ENCODE peak calls at places on chromosome 3, in six cellular contexts. One of them, this sample, is unnamed.

GRCh38 chr3:124621498-124621897 is 108.8 kb upstream of the UMPS start:
- DNase-seq in amniotic stem cell: no peak
- DNase-seq in activated CD4-positive, alpha-beta T cell treated with anti-CD3 and anti-CD28 coated beads for 4 hours: no peak
- DNase-seq in activated T-cell treated with anti-CD3 and anti-CD28 coated beads for 1 hour: no peak
- DNase-seq in endothelial cell: peak
- DNase-seq in fibroblast of mammary gland: no peak
- DNase-seq in this sample: no peak

GRCh38 chr3:64084640-64085039 is 61.3 kb upstream of the PSMD6 start:
- DNase-seq in amniotic stem cell: no peak
- DNase-seq in activated CD4-positive, alpha-beta T cell treated with anti-CD3 and anti-CD28 coated beads for 4 hours: no peak
- DNase-seq in activated T-cell treated with anti-CD3 and anti-CD28 coated beads for 1 hour: no peak
- DNase-seq in endothelial cell: no peak
- DNase-seq in fibroblast of mammary gland: peak
- DNase-seq in this sample: no peak

GRCh38 chr3:83500422-83500821 is 1458.4 kb upstream of the CADM2 start:
- DNase-seq in amniotic stem cell: no peak
- DNase-seq in activated CD4-positive, alpha-beta T cell treated with anti-CD3 and anti-CD28 coated beads for 4 hours: no peak
- DNase-seq in activated T-cell treated with anti-CD3 and anti-CD28 coated beads for 1 hour: no peak
- DNase-seq in endothelial cell: no peak
- DNase-seq in fibroblast of mammary gland: no peak
- DNase-seq in this sample: no peak

GRCh38 chr3:98343647-98344507 is 9.8 kb upstream of the OR5K4 start:
- DNase-seq in amniotic stem cell: no peak
- DNase-seq in activated CD4-positive, alpha-beta T cell treated with anti-CD3 and anti-CD28 coated beads for 4 hours: peak
- DNase-seq in activated T-cell treated with anti-CD3 and anti-CD28 coated beads for 1 hour: no peak
- DNase-seq in endothelial cell: peak
- DNase-seq in fibroblast of mammary gland: peak
- DNase-seq in this sample: no peak

GRCh38 chr3:186200746-186201145 is 91.9 kb upstream of the ETV5 start:
- DNase-seq in amniotic stem cell: no peak
- DNase-seq in activated CD4-positive, alpha-beta T cell treated with anti-CD3 and anti-CD28 coated beads for 4 hours: no peak
- DNase-seq in activated T-cell treated with anti-CD3 and anti-CD28 coated beads for 1 hour: no peak
- DNase-seq in endothelial cell: no peak
- DNase-seq in fibroblast of mammary gland: no peak
- DNase-seq in this sample: no peak

GRCh38 chr3:16547958-16548357 is 34.5 kb upstream of the RFTN1 start:
- DNase-seq in amniotic stem cell: no peak
- DNase-seq in activated CD4-positive, alpha-beta T cell treated with anti-CD3 and anti-CD28 coated beads for 4 hours: no peak
- DNase-seq in activated T-cell treated with anti-CD3 and anti-CD28 coated beads for 1 hour: no peak
- DNase-seq in endothelial cell: no peak
- DNase-seq in fibroblast of mammary gland: no peak
- DNase-seq in this sample: no peak

GRCh38 chr3:46280105-46280797 is 38.0 kb downstream of the CCR3 start:
- DNase-seq in amniotic stem cell: no peak
- DNase-seq in activated CD4-positive, alpha-beta T cell treated with anti-CD3 and anti-CD28 coated beads for 4 hours: peak
- DNase-seq in activated T-cell treated with anti-CD3 and anti-CD28 coated beads for 1 hour: no peak
- DNase-seq in endothelial cell: no peak
- DNase-seq in fibroblast of mammary gland: peak
- DNase-seq in this sample: no peak

GRCh38 chr3:21920431-21920830 is 169.4 kb upstream of the ZNF385D start:
- DNase-seq in amniotic stem cell: no peak
- DNase-seq in activated CD4-positive, alpha-beta T cell treated with anti-CD3 and anti-CD28 coated beads for 4 hours: no peak
- DNase-seq in activated T-cell treated with anti-CD3 and anti-CD28 coated beads for 1 hour: no peak
- DNase-seq in endothelial cell: no peak
- DNase-seq in fibroblast of mammary gland: peak
- DNase-seq in this sample: no peak

GRCh38 chr3:194592798-194593752 is 40.1 kb downstream of the TMEM44 start:
- DNase-seq in amniotic stem cell: peak
- DNase-seq in activated CD4-positive, alpha-beta T cell treated with anti-CD3 and anti-CD28 coated beads for 4 hours: no peak
- DNase-seq in activated T-cell treated with anti-CD3 and anti-CD28 coated beads for 1 hour: no peak
- DNase-seq in endothelial cell: no peak
- DNase-seq in fibroblast of mammary gland: peak
- DNase-seq in this sample: peak

GRCh38 chr3:173510565-173510964 is 113.0 kb downstream of the NLGN1 start:
- DNase-seq in amniotic stem cell: no peak
- DNase-seq in activated CD4-positive, alpha-beta T cell treated with anti-CD3 and anti-CD28 coated beads for 4 hours: no peak
- DNase-seq in activated T-cell treated with anti-CD3 and anti-CD28 coated beads for 1 hour: no peak
- DNase-seq in endothelial cell: no peak
- DNase-seq in fibroblast of mammary gland: no peak
- DNase-seq in this sample: no peak

GRCh38 chr3:158743664-158744566 is 11.7 kb upstream of the RARRES1 start:
- DNase-seq in amniotic stem cell: no peak
- DNase-seq in activated CD4-positive, alpha-beta T cell treated with anti-CD3 and anti-CD28 coated beads for 4 hours: no peak
- DNase-seq in activated T-cell treated with anti-CD3 and anti-CD28 coated beads for 1 hour: no peak
- DNase-seq in endothelial cell: no peak
- DNase-seq in fibroblast of mammary gland: no peak
- DNase-seq in this sample: no peak

GRCh38 chr3:186035277-186035676 is 73.6 kb downstream of the ETV5 start:
- DNase-seq in amniotic stem cell: no peak
- DNase-seq in activated CD4-positive, alpha-beta T cell treated with anti-CD3 and anti-CD28 coated beads for 4 hours: no peak
- DNase-seq in activated T-cell treated with anti-CD3 and anti-CD28 coated beads for 1 hour: no peak
- DNase-seq in endothelial cell: no peak
- DNase-seq in fibroblast of mammary gland: peak
- DNase-seq in this sample: no peak

GRCh38 chr3:57227930-57228733 is 603 bp downstream of the APPL1 start:
- DNase-seq in amniotic stem cell: no peak
- DNase-seq in activated CD4-positive, alpha-beta T cell treated with anti-CD3 and anti-CD28 coated beads for 4 hours: peak
- DNase-seq in activated T-cell treated with anti-CD3 and anti-CD28 coated beads for 1 hour: peak
- DNase-seq in endothelial cell: peak
- DNase-seq in fibroblast of mammary gland: peak
- DNase-seq in this sample: no peak

GRCh38 chr3:63364909-63365308 is 86.8 kb downstream of the SYNPR start:
- DNase-seq in amniotic stem cell: no peak
- DNase-seq in activated CD4-positive, alpha-beta T cell treated with anti-CD3 and anti-CD28 coated beads for 4 hours: no peak
- DNase-seq in activated T-cell treated with anti-CD3 and anti-CD28 coated beads for 1 hour: no peak
- DNase-seq in endothelial cell: peak
- DNase-seq in fibroblast of mammary gland: peak
- DNase-seq in this sample: no peak

GRCh38 chr3:55283441-55283925 is 203.6 kb downstream of the WNT5A start:
- DNase-seq in amniotic stem cell: no peak
- DNase-seq in activated CD4-positive, alpha-beta T cell treated with anti-CD3 and anti-CD28 coated beads for 4 hours: no peak
- DNase-seq in activated T-cell treated with anti-CD3 and anti-CD28 coated beads for 1 hour: no peak
- DNase-seq in endothelial cell: no peak
- DNase-seq in fibroblast of mammary gland: no peak
- DNase-seq in this sample: no peak

GRCh38 chr3:3578723-3579122 is 220.5 kb upstream of the LRRN1 start:
- DNase-seq in amniotic stem cell: no peak
- DNase-seq in activated CD4-positive, alpha-beta T cell treated with anti-CD3 and anti-CD28 coated beads for 4 hours: no peak
- DNase-seq in activated T-cell treated with anti-CD3 and anti-CD28 coated beads for 1 hour: no peak
- DNase-seq in endothelial cell: no peak
- DNase-seq in fibroblast of mammary gland: no peak
- DNase-seq in this sample: no peak

GRCh38 chr3:170259853-170260386 is 37.7 kb downstream of the PRKCI start:
- DNase-seq in amniotic stem cell: no peak
- DNase-seq in activated CD4-positive, alpha-beta T cell treated with anti-CD3 and anti-CD28 coated beads for 4 hours: no peak
- DNase-seq in activated T-cell treated with anti-CD3 and anti-CD28 coated beads for 1 hour: no peak
- DNase-seq in endothelial cell: no peak
- DNase-seq in fibroblast of mammary gland: no peak
- DNase-seq in this sample: no peak

GRCh38 chr3:52313774-52314188 is 2.3 kb upstream of the DNAH1 start:
- DNase-seq in amniotic stem cell: no peak
- DNase-seq in activated CD4-positive, alpha-beta T cell treated with anti-CD3 and anti-CD28 coated beads for 4 hours: no peak
- DNase-seq in activated T-cell treated with anti-CD3 and anti-CD28 coated beads for 1 hour: no peak
- DNase-seq in endothelial cell: no peak
- DNase-seq in fibroblast of mammary gland: peak
- DNase-seq in this sample: no peak

GRCh38 chr3:62052331-62052730 is 321.0 kb downstream of the FEZF2 start:
- DNase-seq in amniotic stem cell: no peak
- DNase-seq in activated CD4-positive, alpha-beta T cell treated with anti-CD3 and anti-CD28 coated beads for 4 hours: no peak
- DNase-seq in activated T-cell treated with anti-CD3 and anti-CD28 coated beads for 1 hour: no peak
- DNase-seq in endothelial cell: no peak
- DNase-seq in fibroblast of mammary gland: no peak
- DNase-seq in this sample: no peak